ENCODE peak calls at places on chromosomes 12 and 14, in four cellular contexts. D is ovary, W is endothelial cell, R is BJ. S is an unnamed sample.

GRCh38 chr14:22432348-22432976 is 156.6 kb downstream of the DAD1 start:
- DNase-seq in D (peak; percentile 40), W (no peak), R (peak; percentile 29), S (no peak)

GRCh38 chr12:116164976-116165425 is 112.5 kb downstream of the MED13L start:
- DNase-seq in D (no peak), W (no peak), R (no peak), S (no peak)

GRCh38 chr14:89892953-89893352 is 61.6 kb downstream of the EFCAB11 start:
- DNase-seq in D (no peak), W (no peak), R (no peak), S (no peak)

GRCh38 chr12:101501410-101502045 is 26.4 kb downstream of the SPIC start:
- DNase-seq in D (no peak), W (no peak), R (no peak), S (no peak)

GRCh38 chr14:60681271-60681670 is 32.0 kb upstream of the SIX1 start:
- DNase-seq in D (no peak), W (no peak), R (no peak), S (no peak)

GRCh38 chr14:52961060-52961639 is 10.3 kb upstream of the FERMT2 start:
- DNase-seq in D (peak; percentile 54), W (peak; percentile 21), R (no peak), S (peak; percentile 76)

GRCh38 chr12:92403210-92404175 is 257.8 kb upstream of the BTG1 start:
- DNase-seq in D (no peak), W (no peak), R (no peak), S (peak; percentile 77)

GRCh38 chr12:54975272-54975671 is 9.3 kb downstream of the TESPA1 start:
- DNase-seq in D (no peak), W (no peak), R (no peak), S (no peak)

GRCh38 chr12:15143467-15143866 is 77.8 kb downstream of the RERG start:
- DNase-seq in D (no peak), W (no peak), R (no peak), S (no peak)

GRCh38 chr14:72516936-72517408 is 376.9 kb downstream of the DPF3 start:
- DNase-seq in D (peak; percentile 82), W (peak; percentile 77), R (peak; percentile 23), S (no peak)

GRCh38 chr12:9925746-9926393 is 6.3 kb downstream of the CLEC2A start:
- DNase-seq in D (no peak), W (peak; percentile 7), R (no peak), S (peak; percentile 18)

GRCh38 chr12:34398706-34399630 is 376.7 kb downstream of the ALG10 start:
- DNase-seq in D (peak; percentile 17), W (peak; percentile 1), R (no peak), S (peak; percentile 0)

GRCh38 chr14:35384386-35385041 is 20.0 kb downstream of the NFKBIA start:
- DNase-seq in D (peak; percentile 81), W (no peak), R (peak; percentile 84), S (no peak)

GRCh38 chr14:51430600-51430999 is 190.6 kb downstream of the TMX1 start:
- DNase-seq in D (peak; percentile 44), W (no peak), R (no peak), S (no peak)

GRCh38 chr12:102376251-102376747 is 104.1 kb downstream of the IGF1 start:
- DNase-seq in D (no peak), W (no peak), R (no peak), S (no peak)

GRCh38 chr12:109758406-109759075 is 44.9 kb downstream of the FAM222A start:
- DNase-seq in D (peak; percentile 33), W (no peak), R (no peak), S (no peak)

GRCh38 chr12:116773276-116773731 is 35.2 kb downstream of the RNFT2 start:
- DNase-seq in D (no peak), W (peak; percentile 57), R (peak; percentile 2), S (no peak)

GRCh38 chr12:54853933-54854538 is at the start of gene MUCL1:
- DNase-seq in D (no peak), W (peak; percentile 73), R (peak; percentile 2), S (peak; percentile 65)

GRCh38 chr12:104360157-104360556 is 56.6 kb downstream of the EID3 start:
- DNase-seq in D (no peak), W (no peak), R (no peak), S (no peak)

GRCh38 chr12:59808317-59808910 is 212.6 kb downstream of the SLC16A7 start:
- DNase-seq in D (no peak), W (no peak), R (no peak), S (peak; percentile 50)

GRCh38 chr14:93089501-93090269 is 26.0 kb downstream of the ITPK1 start:
- DNase-seq in D (no peak), W (no peak), R (no peak), S (no peak)

GRCh38 chr12:129971721-129972120 is 67.9 kb upstream of the TMEM132D start:
- DNase-seq in D (no peak), W (no peak), R (no peak), S (no peak)

GRCh38 chr14:98210045-98210678 is 1061.8 kb downstream of the BCL11B start:
- DNase-seq in D (no peak), W (no peak), R (no peak), S (no peak)

GRCh38 chr12:22729898-22730443 is 105.0 kb downstream of the ETNK1 start:
- DNase-seq in D (no peak), W (no peak), R (peak; percentile 73), S (no peak)

GRCh38 chr12:21666722-21667121 is 9.1 kb upstream of the LDHB start:
- DNase-seq in D (no peak), W (no peak), R (no peak), S (no peak)

GRCh38 chr12:72679147-72679757 is 407.1 kb downstream of the TRHDE start:
- DNase-seq in D (no peak), W (no peak), R (no peak), S (no peak)

GRCh38 chr14:105492051-105492965 is 1.3 kb downstream of the TEDC1 start:
- DNase-seq in D (peak; percentile 68), W (no peak), R (no peak), S (no peak)

GRCh38 chr14:92439551-92440344 is 73.8 kb upstream of the RIN3 start:
- DNase-seq in D (no peak), W (no peak), R (no peak), S (no peak)

GRCh38 chr14:100871234-100872186 is 32.0 kb downstream of the RTL1 start:
- DNase-seq in D (peak; percentile 32), W (no peak), R (no peak), S (no peak)

GRCh38 chr14:103811189-103811588 is 36.2 kb downstream of the PPP1R13B start:
- DNase-seq in D (no peak), W (no peak), R (no peak), S (no peak)
- TF ChIP-seq CTCF in D (no peak), W (no peak), R (no peak), S (no peak)

DNA sequence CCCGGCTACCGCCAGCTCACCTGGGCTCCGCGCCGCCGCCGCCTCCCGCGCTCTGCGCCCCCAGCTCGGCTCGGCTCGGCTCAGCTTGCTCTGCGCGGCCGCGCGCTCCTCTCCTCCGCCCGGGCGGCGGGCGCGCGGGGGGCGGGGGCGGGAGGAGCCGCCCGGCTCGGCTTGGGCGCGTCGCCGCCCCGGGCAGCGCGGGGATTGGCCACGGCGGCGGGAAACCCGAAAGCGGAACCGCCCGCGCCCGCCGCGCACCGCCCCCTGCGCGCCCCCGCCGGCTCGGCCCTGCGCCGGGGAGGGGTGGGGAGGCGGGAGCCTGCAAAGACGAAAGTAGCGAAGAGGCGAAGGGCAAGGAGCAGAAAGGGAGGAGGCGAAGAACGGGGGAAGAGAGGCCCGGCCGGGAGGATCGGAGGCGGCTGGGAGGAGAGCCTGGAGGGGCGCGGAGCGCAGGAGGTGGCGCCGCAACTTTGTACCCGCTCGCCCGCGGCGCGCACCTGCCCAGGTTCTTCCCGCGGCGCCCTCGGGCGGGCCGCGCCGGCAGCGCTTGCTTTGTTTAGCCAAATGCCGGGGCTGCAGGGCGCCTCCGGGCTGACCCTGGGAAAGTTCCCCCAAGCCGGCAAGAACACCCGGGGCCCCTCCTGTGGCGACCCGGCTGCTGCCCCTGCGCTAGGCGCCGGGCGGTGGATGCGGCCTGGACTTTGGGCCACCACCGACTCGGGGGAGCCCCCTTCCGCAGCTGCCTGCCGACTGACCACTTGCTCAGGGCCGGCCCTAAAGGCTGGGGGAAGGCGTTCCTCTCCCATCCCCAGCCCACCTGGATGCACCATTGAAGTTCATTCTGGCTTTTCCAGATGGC is at the start of gene CAMKK2:
- DNase-seq in D (peak; percentile 90), W (peak; percentile 86), R (peak; percentile 19), S (peak; percentile 99)
- TF ChIP-seq CTCF in D (peak; percentile 26), W (no peak), R (peak; percentile 14), S (peak; percentile 24)

GRCh38 chr14:94408546-94409095 is 20.2 kb upstream of the SERPINA1 start:
- DNase-seq in D (no peak), W (no peak), R (no peak), S (no peak)

GRCh38 chr14:94411638-94412037 is 23.2 kb upstream of the SERPINA1 start:
- DNase-seq in D (no peak), W (no peak), R (no peak), S (no peak)

GRCh38 chr14:94407906-94408305 is 19.5 kb upstream of the SERPINA1 start:
- DNase-seq in D (no peak), W (no peak), R (no peak), S (no peak)

DNA sequence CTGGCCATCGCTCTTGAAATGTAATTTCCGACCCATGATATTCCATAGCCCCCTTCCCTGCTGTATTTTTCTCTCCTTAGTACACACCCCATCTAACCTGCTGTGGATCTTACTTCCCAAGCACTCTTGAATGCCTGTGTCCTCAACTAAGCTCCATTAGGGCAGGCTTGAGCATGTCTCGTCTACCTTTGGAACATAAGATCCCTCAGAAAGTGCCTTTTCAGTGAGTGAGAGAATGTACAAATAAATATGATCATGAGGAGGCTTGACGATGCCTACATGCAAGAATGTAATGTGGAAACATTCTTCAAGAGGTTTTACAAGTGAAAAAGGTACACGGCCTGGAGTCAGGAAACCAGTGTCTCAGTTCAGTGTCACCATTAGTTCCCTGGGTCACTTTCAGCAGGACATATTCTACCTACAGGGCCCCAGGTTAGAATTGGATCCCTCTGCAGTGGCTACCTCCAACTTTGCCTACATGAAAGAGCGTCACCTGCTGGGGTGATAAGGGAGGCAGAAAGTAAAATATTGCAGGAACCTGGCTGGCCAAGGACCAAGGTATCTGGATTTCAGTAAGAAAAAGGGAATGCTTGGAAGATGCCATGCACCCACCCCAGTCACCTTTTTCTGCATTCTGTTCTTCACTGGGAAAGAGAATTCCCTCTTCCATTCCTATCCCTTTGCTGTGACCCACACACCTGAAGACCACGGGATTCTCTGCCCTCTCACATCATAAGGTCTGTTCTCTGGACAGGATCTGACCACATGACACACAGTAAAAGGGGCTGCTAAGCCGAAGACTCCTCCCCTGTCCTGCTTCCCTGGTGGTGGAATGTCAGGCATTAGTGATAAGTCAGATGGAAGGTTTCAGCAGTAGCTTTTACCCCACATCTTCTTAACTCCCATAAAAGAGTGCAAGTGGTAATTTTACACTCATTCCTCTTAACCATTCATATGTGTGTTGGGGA is 24.6 kb upstream of the SERPINA1 start:
- DNase-seq in D (no peak), W (no peak), R (no peak), S (no peak)
- TF ChIP-seq CTCF in D (no peak), W (no peak), R (peak; percentile 48), S (peak; percentile 16)

DNA sequence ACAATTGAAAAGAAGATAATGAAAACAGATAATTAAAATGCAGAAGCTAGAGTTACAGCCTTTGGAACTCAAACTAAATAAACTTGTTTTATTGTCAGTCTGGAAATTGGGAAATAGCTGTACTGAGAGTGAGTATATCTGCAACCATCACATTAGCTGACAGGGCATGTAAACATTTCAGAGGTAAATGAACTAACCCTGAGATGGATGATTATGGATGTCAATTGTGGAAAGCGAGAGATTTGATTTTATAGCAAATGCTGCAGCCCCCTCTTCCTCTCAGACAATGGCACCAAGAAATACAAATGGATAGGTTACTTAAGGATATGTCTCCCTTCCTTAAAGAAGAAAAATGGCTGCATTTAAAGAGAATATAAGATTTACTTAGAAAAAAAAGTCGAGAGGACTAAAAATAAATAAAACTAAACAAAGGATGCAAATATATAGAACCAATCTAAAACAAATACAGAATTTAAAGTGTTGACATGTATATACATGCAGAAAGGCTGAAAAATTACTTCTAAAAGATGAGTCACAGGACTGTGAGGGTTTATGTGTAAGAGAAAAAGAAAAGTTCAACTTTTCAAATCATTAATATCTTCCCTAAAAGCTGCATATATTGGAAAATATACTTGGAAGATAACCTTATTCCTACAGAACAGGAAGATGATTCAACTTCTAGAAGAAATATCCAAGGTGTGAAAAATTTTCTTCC is 120.3 kb upstream of the FLRT2 start:
- DNase-seq in D (no peak), W (no peak), R (no peak), S (no peak)
- TF ChIP-seq CTCF in D (no peak), W (no peak), R (no peak), S (peak; percentile 0)